ENCODE peak calls at places on chromosomes 12 and 14, in six cellular contexts. B is choroid plexus epithelial cell, U is iris pigment epithelial cell, S is NCI-H460, W is ACHN, N is RPMI7951. K is an unnamed sample.

GRCh38 chr14:68140111-68140741 is 320.6 kb downstream of the RAD51B start:
- DNase-seq in B (peak; percentile 96), U (peak; percentile 97), S (peak; percentile 83), W (peak; percentile 98), N (peak; percentile 99), K (no peak)

GRCh38 chr14:55848964-55849363 is 269.0 kb downstream of the KTN1 start:
- DNase-seq in B (no peak), U (no peak), S (no peak), W (no peak), N (peak; percentile 1), K (no peak)

GRCh38 chr12:19946549-19946948 is 421.8 kb upstream of the PDE3A start:
- DNase-seq in B (peak; percentile 98), U (peak; percentile 99), S (peak; percentile 94), W (no peak), N (peak; percentile 86), K (no peak)

GRCh38 chr14:23078692-23079116 is 16.2 kb downstream of the ACIN1 start:
- DNase-seq in B (peak; percentile 98), U (peak; percentile 98), S (peak; percentile 78), W (peak; percentile 87), N (peak; percentile 92), K (no peak)

GRCh38 chr14:77302926-77303325 is 17.8 kb downstream of the POMT2 start:
- DNase-seq in B (peak; percentile 57), U (peak; percentile 79), S (peak; percentile 40), W (peak; percentile 54), N (peak; percentile 83), K (no peak)

GRCh38 chr12:56256326-56256960 is 1.7 kb downstream of the ANKRD52 start:
- DNase-seq in B (peak; percentile 18), U (peak; percentile 28), S (no peak), W (peak; percentile 36), N (peak; percentile 75), K (no peak)

GRCh38 chr14:76091036-76091435 is 60.7 kb upstream of the GPATCH2L start:
- DNase-seq in B (peak; percentile 22), U (no peak), S (peak; percentile 4), W (no peak), N (peak; percentile 17), K (no peak)

GRCh38 chr12:6241495-6241894 is 41.3 kb downstream of the CD9 start:
- DNase-seq in B (no peak), U (no peak), S (no peak), W (no peak), N (no peak), K (no peak)

GRCh38 chr12:129826273-129826672 is 77.6 kb downstream of the TMEM132D start:
- DNase-seq in B (no peak), U (no peak), S (no peak), W (no peak), N (no peak), K (no peak)

GRCh38 chr12:59973515-59973914 is 377.7 kb downstream of the SLC16A7 start:
- DNase-seq in B (peak; percentile 45), U (peak; percentile 81), S (no peak), W (no peak), N (peak; percentile 58), K (no peak)

GRCh38 chr14:101477648-101478047 is 83.6 kb upstream of the DIO3 start:
- DNase-seq in B (no peak), U (peak; percentile 17), S (no peak), W (no peak), N (no peak), K (no peak)

GRCh38 chr12:3214508-3215365 is 137.6 kb downstream of the TSPAN9 start:
- DNase-seq in B (no peak), U (no peak), S (no peak), W (no peak), N (no peak), K (no peak)

GRCh38 chr12:91053951-91054715 is 3.7 kb downstream of the KERA start:
- DNase-seq in B (peak; percentile 58), U (peak; percentile 82), S (no peak), W (no peak), N (peak; percentile 45), K (no peak)

GRCh38 chr12:109433618-109434017 is 43.5 kb downstream of the KCTD10 start:
- DNase-seq in B (no peak), U (no peak), S (no peak), W (peak; percentile 23), N (no peak), K (no peak)

GRCh38 chr12:82596484-82596883 is 90.2 kb upstream of the TMTC2 start:
- DNase-seq in B (no peak), U (no peak), S (no peak), W (no peak), N (no peak), K (no peak)

GRCh38 chr14:76531821-76532318 is 155.9 kb downstream of the ESRRB start:
- DNase-seq in B (no peak), U (no peak), S (no peak), W (no peak), N (no peak), K (no peak)

GRCh38 chr12:132154341-132154761 is 10.1 kb downstream of the NOC4L start:
- DNase-seq in B (no peak), U (no peak), S (no peak), W (no peak), N (no peak), K (no peak)

GRCh38 chr12:91183565-91183964 is 948 bp upstream of the DCN start:
- DNase-seq in B (no peak), U (no peak), S (no peak), W (no peak), N (no peak), K (no peak)

GRCh38 chr12:47903151-47903611 is 1.6 kb downstream of the VDR start:
- DNase-seq in B (peak; percentile 70), U (peak; percentile 58), S (no peak), W (peak; percentile 50), N (peak; percentile 68), K (no peak)

GRCh38 chr12:110846615-110847566 is at the start of gene CCDC63:
- DNase-seq in B (peak; percentile 52), U (peak; percentile 47), S (peak; percentile 49), W (peak; percentile 49), N (peak; percentile 42), K (no peak)

GRCh38 chr12:102879-103168 is 36.3 kb downstream of the IQSEC3 start:
- DNase-seq in B (no peak), U (no peak), S (no peak), W (no peak), N (no peak), K (no peak)

GRCh38 chr14:23056257-23056955 is 914 bp downstream of the CDH24 start:
- DNase-seq in B (peak; percentile 73), U (peak; percentile 66), S (peak; percentile 72), W (peak; percentile 70), N (peak; percentile 63), K (no peak)

GRCh38 chr12:58425481-58426392 is 484.4 kb downstream of the ATP23 start:
- DNase-seq in B (peak; percentile 94), U (peak; percentile 97), S (peak; percentile 78), W (peak; percentile 88), N (peak; percentile 92), K (no peak)

GRCh38 chr12:106418970-106419369 is 61.4 kb downstream of the POLR3B start:
- DNase-seq in B (no peak), U (no peak), S (no peak), W (peak; percentile 47), N (no peak), K (no peak)

GRCh38 chr14:102829106-102829505 is 51.9 kb downstream of the TRAF3 start:
- DNase-seq in B (peak; percentile 63), U (peak; percentile 54), S (no peak), W (no peak), N (no peak), K (no peak)

GRCh38 chr12:6461401-6462233 is 8.9 kb downstream of the VAMP1 start:
- DNase-seq in B (no peak), U (peak; percentile 36), S (no peak), W (no peak), N (peak; percentile 53), K (no peak)

GRCh38 chr12:62600038-62600437 is 133.4 kb downstream of the MON2 start:
- DNase-seq in B (peak; percentile 31), U (no peak), S (no peak), W (peak; percentile 38), N (peak; percentile 22), K (no peak)

GRCh38 chr14:96086574-96087077 is 47.5 kb downstream of the C14orf132 start:
- DNase-seq in B (no peak), U (no peak), S (no peak), W (peak; percentile 7), N (peak; percentile 96), K (no peak)

GRCh38 chr12:67477682-67478265 is 170.8 kb upstream of the DYRK2 start:
- DNase-seq in B (no peak), U (no peak), S (no peak), W (no peak), N (no peak), K (no peak)

GRCh38 chr12:49244161-49244560 is 20.7 kb upstream of the TUBA1C start:
- DNase-seq in B (peak; percentile 80), U (peak; percentile 71), S (no peak), W (peak; percentile 55), N (peak; percentile 65), K (no peak)

GRCh38 chr12:25072901-25073645 is 121.9 kb downstream of the DNAI7 start:
- DNase-seq in B (no peak), U (peak; percentile 18), S (no peak), W (no peak), N (no peak), K (no peak)

GRCh38 chr12:69284131-69284530 is 44.8 kb downstream of the CPSF6 start:
- DNase-seq in B (peak; percentile 83), U (peak; percentile 73), S (peak; percentile 44), W (peak; percentile 92), N (peak; percentile 82), K (no peak)

GRCh38 chr12:53054112-53054878 is 4.4 kb downstream of the TNS2 start:
- DNase-seq in B (peak; percentile 93), U (peak; percentile 89), S (peak; percentile 95), W (peak; percentile 98), N (peak; percentile 79), K (peak; percentile 39)

GRCh38 chr12:93453633-93454032 is 11.9 kb upstream of the UBE2N start:
- DNase-seq in B (peak; percentile 35), U (peak; percentile 47), S (no peak), W (no peak), N (no peak), K (no peak)

GRCh38 chr12:79690156-79690605 is 583 bp downstream of the PAWR start:
- DNase-seq in B (peak; percentile 30), U (peak; percentile 32), S (peak; percentile 26), W (peak; percentile 67), N (peak; percentile 39), K (no peak)

GRCh38 chr14:90383731-90384542 is 12.9 kb upstream of the CALM1 start:
- DNase-seq in B (peak; percentile 71), U (peak; percentile 64), S (no peak), W (peak; percentile 58), N (peak; percentile 36), K (no peak)

K was measured in cortex of kidney.